ENCODE peak calls at places on chromosomes 16 and 17, in five cellular contexts. F is PC-3, P is A549, A is K562, W is mesenchymal stem cell. N is an unnamed sample.

GRCh38 chr16:23608194-23608593 is 12.1 kb upstream of the NDUFAB1 start:
- DNase-seq in A (no peak), F (peak; percentile 76), W (peak; percentile 31), P (no peak), N (no peak)

GRCh38 chr17:57672971-57673370 is 72.1 kb downstream of the CCDC182 start:
- DNase-seq in F (no peak), A (no peak), P (no peak), W (no peak), N (no peak)

GRCh38 chr17:58324409-58325288 is 3.9 kb downstream of the TSPOAP1 start:
- DNase-seq in A (no peak), F (peak; percentile 56), W (peak; percentile 26), P (no peak), N (peak; percentile 74)

GRCh38 chr17:80664217-80664780 is 119.7 kb downstream of the RPTOR start:
- DNase-seq in F (no peak), W (peak; percentile 57), P (no peak), A (no peak), N (no peak)

GRCh38 chr16:56632160-56632847 is at the start of gene MT1M:
- DNase-seq in P (no peak), A (no peak), F (peak; percentile 22), W (peak; percentile 30), N (peak; percentile 74)

GRCh38 chr16:933581-933980 is 37.2 kb downstream of the LMF1 start:
- DNase-seq in W (no peak), F (no peak), P (no peak), A (no peak), N (no peak)

GRCh38 chr17:29557717-29558116 is 9.1 kb downstream of the ABHD15 start:
- DNase-seq in A (no peak), W (no peak), F (no peak), P (no peak), N (no peak)

GRCh38 chr17:72466199-72466598 is 345.4 kb downstream of the SOX9 start:
- DNase-seq in W (peak; percentile 72), A (no peak), F (peak; percentile 97), P (peak; percentile 87), N (no peak)

GRCh38 chr16:65120811-65121721 is 797 bp downstream of the CDH11 start:
- DNase-seq in W (peak; percentile 50), P (no peak), A (no peak), F (no peak), N (peak; percentile 53)

GRCh38 chr17:66964083-66964771 is at the start of gene CACNG4:
- DNase-seq in W (no peak), A (no peak), P (no peak), F (no peak), N (peak; percentile 67)

GRCh38 chr16:87012954-87013938 is 303.9 kb downstream of the C16orf95 start:
- DNase-seq in F (no peak), W (no peak), A (no peak), P (no peak), N (peak; percentile 10)

GRCh38 chr16:81571175-81571574 is 126.6 kb downstream of the CMIP start:
- DNase-seq in W (no peak), F (no peak), P (no peak), A (no peak), N (no peak)

GRCh38 chr16:66919569-66920472 is 1.1 kb upstream of the CDH16 start:
- DNase-seq in F (no peak), W (no peak), A (no peak), P (no peak), N (no peak)

GRCh38 chr16:82055728-82056549 is 20.9 kb downstream of the HSD17B2 start:
- DNase-seq in A (no peak), W (no peak), P (no peak), F (peak; percentile 24), N (no peak)

GRCh38 chr17:44921122-44921882 is 6.0 kb upstream of the GFAP start:
- DNase-seq in F (no peak), P (no peak), A (peak; percentile 72), W (no peak), N (peak; percentile 74)

GRCh38 chr16:88365244-88365865 is 17.4 kb upstream of the ZNF469 start:
- DNase-seq in A (no peak), F (no peak), P (no peak), W (no peak), N (no peak)

GRCh38 chr17:51107666-51108227 is 12.9 kb downstream of the SPAG9 start:
- DNase-seq in A (no peak), P (no peak), F (no peak), W (no peak), N (no peak)

GRCh38 chr16:27434141-27435051 is 32.4 kb downstream of the IL21R start:
- DNase-seq in P (no peak), A (no peak), F (no peak), W (no peak), N (no peak)

GRCh38 chr16:24471616-24472015 is 67.8 kb upstream of the RBBP6 start:
- DNase-seq in A (no peak), F (no peak), P (no peak), W (no peak), N (no peak)

GRCh38 chr17:1769826-1770477 is 8.1 kb downstream of the SERPINF1 start:
- DNase-seq in W (no peak), A (no peak), P (peak; percentile 61), F (peak; percentile 17), N (peak; percentile 91)

GRCh38 chr16:57871457-57871856 is 69.2 kb upstream of the KIFC3 start:
- DNase-seq in A (no peak), P (peak; percentile 52), F (peak; percentile 77), W (peak; percentile 43), N (no peak)

GRCh38 chr16:525520-526180 is 1.9 kb upstream of the CAPN15 start:
- DNase-seq in F (peak; percentile 88), A (peak; percentile 41), W (peak; percentile 95), P (peak; percentile 68), N (no peak)

GRCh38 chr17:75011788-75012319 is 616 bp upstream of the MRPL58 start:
- DNase-seq in F (peak; percentile 51), P (no peak), A (no peak), W (peak; percentile 44), N (peak; percentile 42)

GRCh38 chr16:4679156-4679853 is 14.1 kb upstream of the NUDT16L1 start:
- DNase-seq in F (no peak), P (no peak), W (no peak), A (no peak), N (no peak)

GRCh38 chr16:30096105-30096861 is at the start of gene YPEL3:
- DNase-seq in F (peak; percentile 78), W (peak; percentile 87), A (peak; percentile 98), P (peak; percentile 88), N (peak; percentile 97)

GRCh38 chr17:20223808-20224328 is 214.7 kb downstream of the SPECC1 start:
- DNase-seq in W (peak; percentile 10), F (peak; percentile 31), A (no peak), P (no peak), N (no peak)

GRCh38 chr16:46688101-46688656 is 799 bp downstream of the VPS35 start:
- DNase-seq in W (no peak), P (no peak), F (peak; percentile 45), A (no peak), N (no peak)

GRCh38 chr17:49926886-49927285 is 42.1 kb upstream of the DLX4 start:
- DNase-seq in W (no peak), P (no peak), A (peak; percentile 75), F (no peak), N (no peak)

DNA sequence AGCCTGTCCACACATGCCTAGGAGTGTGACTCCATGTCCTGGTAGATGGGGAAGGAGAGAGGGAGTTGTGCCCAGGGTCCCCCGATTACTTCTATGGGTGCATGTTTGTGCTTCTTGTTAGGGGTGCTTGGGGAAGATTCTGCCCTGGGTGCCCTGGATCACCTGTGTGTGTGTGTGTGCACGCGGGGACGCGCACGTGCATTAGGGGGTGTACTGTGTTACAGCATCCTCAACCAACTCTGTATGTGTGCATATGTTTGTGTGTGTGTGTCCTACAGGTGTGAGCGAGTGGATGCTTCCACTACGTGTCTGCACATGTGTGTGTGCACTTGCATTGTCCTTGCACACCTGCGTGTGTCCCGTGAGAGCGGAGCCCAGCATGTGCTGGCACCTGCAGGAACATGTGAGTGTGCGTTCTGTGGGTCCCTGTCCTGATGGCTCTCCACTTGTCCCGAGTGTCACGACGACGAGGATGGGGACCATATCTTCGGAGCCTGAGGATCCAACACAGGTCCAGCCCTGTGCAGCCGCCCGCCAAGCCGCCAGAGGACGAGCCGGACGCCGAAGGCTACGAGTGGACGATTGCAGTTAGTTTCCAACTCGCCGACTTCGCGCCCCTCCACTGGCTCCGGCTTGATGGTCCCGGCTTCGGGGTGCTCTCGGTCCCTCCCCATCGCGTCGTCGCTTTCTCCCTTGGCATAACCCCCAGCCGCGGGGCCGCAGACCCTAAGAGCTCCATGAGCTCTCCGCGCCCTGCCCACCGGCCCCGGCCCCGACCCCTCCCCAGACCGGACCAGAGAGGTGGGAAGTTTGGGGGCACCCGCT is 6.0 kb upstream of the TBC1D3B start:
- DNase-seq in P (no peak), F (no peak), A (no peak), W (no peak), N (peak; percentile 83)
- H3K4me2 ChIP-seq in P (peak overlapping the region; percentile 96), F (peak overlapping the region; percentile 74), A (no peak overlapping the region), W (peak overlapping the region; percentile 91), N (peak overlapping the region; percentile 99)

GRCh38 chr16:85929259-85929704 is 30.3 kb downstream of the IRF8 start:
- DNase-seq in P (no peak), W (no peak), A (no peak), F (peak; percentile 25), N (no peak)

GRCh38 chr16:85926370-85926769 is 27.4 kb downstream of the IRF8 start:
- DNase-seq in P (no peak), F (no peak), W (no peak), A (no peak), N (peak; percentile 25)

GRCh38 chr16:85928411-85928820 is 29.5 kb downstream of the IRF8 start:
- DNase-seq in F (no peak), A (no peak), W (peak; percentile 89), P (no peak), N (no peak)

GRCh38 chr16:85927326-85927725 is 28.4 kb downstream of the IRF8 start:
- DNase-seq in P (no peak), A (no peak), W (no peak), F (no peak), N (no peak)

GRCh38 chr16:85927938-85928337 is 29.0 kb downstream of the IRF8 start:
- DNase-seq in P (no peak), W (peak; percentile 17), F (no peak), A (no peak), N (no peak)
- H3K4me3 ChIP-seq in P (no peak overlapping the region), W (no peak overlapping the region), F (no peak overlapping the region), A (no peak overlapping the region), N (no peak overlapping the region)

GRCh38 chr16:11198375-11198774 is 57.6 kb downstream of the SOCS1 start:
- DNase-seq in W (no peak), A (no peak), P (no peak), F (no peak), N (no peak)
- H3K4me2 ChIP-seq in W (no peak overlapping the region), A (peak overlapping the region; percentile 56), P (no peak overlapping the region), F (peak overlapping the region; percentile 77), N (no peak overlapping the region)

GRCh38 chr17:41777579-41778188 is 8.8 kb downstream of the JUP start:
- DNase-seq in F (peak; percentile 92), P (peak; percentile 93), A (no peak), W (peak; percentile 92), N (no peak)
- H3K4me3 ChIP-seq in F (peak overlapping the region; percentile 39), P (peak overlapping the region; percentile 8), A (no peak overlapping the region), W (no peak overlapping the region), N (no peak overlapping the region)

DNA sequence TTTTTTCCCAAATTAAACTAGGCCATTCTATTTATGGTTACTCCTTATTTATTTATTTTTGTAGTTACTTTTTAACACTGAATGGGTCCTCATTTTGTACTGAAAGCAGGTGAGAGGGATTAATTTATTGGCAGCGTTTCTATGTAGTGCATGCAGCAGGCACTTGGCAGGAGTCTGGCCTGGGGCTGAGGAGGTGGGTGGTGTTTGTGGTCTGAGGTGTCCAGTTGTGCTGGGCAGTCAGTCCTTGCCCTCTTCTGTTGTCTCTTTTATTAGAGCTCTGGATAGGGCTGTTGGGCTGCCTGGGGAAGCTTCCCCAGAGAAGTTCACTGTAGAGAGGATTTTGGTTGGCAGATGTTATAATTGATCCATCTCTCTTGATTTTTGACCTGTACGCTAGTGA is 12.7 kb downstream of the SEC14L1 start:
- DNase-seq in W (no peak), P (no peak), F (no peak), A (no peak), N (no peak)
- H3K4me2 ChIP-seq in W (no peak overlapping the region), P (no peak overlapping the region), F (no peak overlapping the region), A (no peak overlapping the region), N (no peak overlapping the region)

N was measured in GM23338.